ENCODE peak calls at places on chromosomes 1 and 21, in eight cellular contexts. One of them, this sample, is unnamed.

GRCh38 chr1:173682174-173682573 is 12.5 kb upstream of the ANKRD45 start:
- DNase-seq in PC-9: no peak
- DNase-seq in fibroblast of pulmonary artery: no peak
- DNase-seq in HL-60: no peak
- DNase-seq in stomach: no peak
- DNase-seq in CD8-positive, alpha-beta T cell: no peak
- DNase-seq in GM13977: no peak
- DNase-seq in fibroblast of lung: no peak
- DNase-seq in this sample: no peak

GRCh38 chr1:201488817-201489581 is 17.9 kb downstream of the CSRP1 start:
- DNase-seq in fibroblast of pulmonary artery: peak
- DNase-seq in GM13977: no peak
- DNase-seq in stomach: no peak
- DNase-seq in PC-9: peak
- DNase-seq in fibroblast of lung: peak
- DNase-seq in HL-60: no peak
- DNase-seq in CD8-positive, alpha-beta T cell: no peak
- DNase-seq in this sample: no peak

GRCh38 chr1:67532452-67533216 is 102.4 kb upstream of the SERBP1 start:
- DNase-seq in fibroblast of lung: peak
- DNase-seq in fibroblast of pulmonary artery: peak
- DNase-seq in stomach: peak
- DNase-seq in CD8-positive, alpha-beta T cell: no peak
- DNase-seq in PC-9: peak
- DNase-seq in HL-60: peak
- DNase-seq in GM13977: peak
- DNase-seq in this sample: peak

GRCh38 chr1:241596633-241597032 is 43.5 kb downstream of the CHML start:
- DNase-seq in fibroblast of pulmonary artery: no peak
- DNase-seq in GM13977: no peak
- DNase-seq in stomach: no peak
- DNase-seq in CD8-positive, alpha-beta T cell: no peak
- DNase-seq in fibroblast of lung: no peak
- DNase-seq in PC-9: no peak
- DNase-seq in HL-60: no peak
- DNase-seq in this sample: no peak

GRCh38 chr1:55476445-55477015 is 261.4 kb upstream of the USP24 start:
- DNase-seq in PC-9: no peak
- DNase-seq in CD8-positive, alpha-beta T cell: no peak
- DNase-seq in fibroblast of lung: no peak
- DNase-seq in fibroblast of pulmonary artery: no peak
- DNase-seq in stomach: no peak
- DNase-seq in GM13977: no peak
- DNase-seq in HL-60: no peak
- DNase-seq in this sample: no peak

GRCh38 chr1:70353641-70354331 is 736 bp downstream of the ANKRD13C start:
- DNase-seq in PC-9: peak
- DNase-seq in HL-60: no peak
- DNase-seq in fibroblast of pulmonary artery: peak
- DNase-seq in CD8-positive, alpha-beta T cell: peak
- DNase-seq in stomach: no peak
- DNase-seq in GM13977: peak
- DNase-seq in fibroblast of lung: peak
- DNase-seq in this sample: peak

GRCh38 chr1:154987326-154987725 is 4.2 kb downstream of the FLAD1 start:
- DNase-seq in stomach: no peak
- DNase-seq in HL-60: peak
- DNase-seq in fibroblast of pulmonary artery: peak
- DNase-seq in PC-9: peak
- DNase-seq in GM13977: no peak
- DNase-seq in CD8-positive, alpha-beta T cell: no peak
- DNase-seq in fibroblast of lung: no peak
- DNase-seq in this sample: no peak

GRCh38 chr1:113247355-113247754 is 143.0 kb upstream of the MAGI3 start:
- DNase-seq in PC-9: no peak
- DNase-seq in CD8-positive, alpha-beta T cell: no peak
- DNase-seq in HL-60: no peak
- DNase-seq in fibroblast of pulmonary artery: no peak
- DNase-seq in fibroblast of lung: no peak
- DNase-seq in stomach: peak
- DNase-seq in GM13977: no peak
- DNase-seq in this sample: no peak

GRCh38 chr1:106912146-106912545 is 144.3 kb upstream of the PRMT6 start:
- DNase-seq in fibroblast of lung: peak
- DNase-seq in GM13977: no peak
- DNase-seq in HL-60: no peak
- DNase-seq in fibroblast of pulmonary artery: no peak
- DNase-seq in stomach: no peak
- DNase-seq in CD8-positive, alpha-beta T cell: no peak
- DNase-seq in PC-9: no peak
- DNase-seq in this sample: no peak

GRCh38 chr1:212082765-212083406 is 47.3 kb downstream of the DTL start:
- DNase-seq in fibroblast of pulmonary artery: no peak
- DNase-seq in stomach: no peak
- DNase-seq in fibroblast of lung: no peak
- DNase-seq in GM13977: no peak
- DNase-seq in CD8-positive, alpha-beta T cell: no peak
- DNase-seq in HL-60: no peak
- DNase-seq in PC-9: no peak
- DNase-seq in this sample: no peak

GRCh38 chr1:109756848-109757521 is 6.7 kb downstream of the EPS8L3 start:
- DNase-seq in CD8-positive, alpha-beta T cell: no peak
- DNase-seq in fibroblast of pulmonary artery: no peak
- DNase-seq in stomach: no peak
- DNase-seq in PC-9: no peak
- DNase-seq in HL-60: no peak
- DNase-seq in fibroblast of lung: no peak
- DNase-seq in GM13977: no peak
- DNase-seq in this sample: no peak

GRCh38 chr21:27476696-27477095 is 509.8 kb upstream of the ADAMTS5 start:
- DNase-seq in fibroblast of pulmonary artery: peak
- DNase-seq in GM13977: no peak
- DNase-seq in CD8-positive, alpha-beta T cell: no peak
- DNase-seq in stomach: no peak
- DNase-seq in PC-9: no peak
- DNase-seq in HL-60: no peak
- DNase-seq in fibroblast of lung: peak
- DNase-seq in this sample: no peak

GRCh38 chr1:41240806-41241747 is 1.0 kb downstream of the SCMH1 start:
- DNase-seq in HL-60: no peak
- DNase-seq in GM13977: peak
- DNase-seq in fibroblast of lung: peak
- DNase-seq in CD8-positive, alpha-beta T cell: peak
- DNase-seq in stomach: peak
- DNase-seq in PC-9: no peak
- DNase-seq in fibroblast of pulmonary artery: peak
- DNase-seq in this sample: peak

GRCh38 chr1:211196880-211197279 is 62.3 kb upstream of the RCOR3 start:
- DNase-seq in fibroblast of lung: no peak
- DNase-seq in fibroblast of pulmonary artery: no peak
- DNase-seq in stomach: no peak
- DNase-seq in GM13977: no peak
- DNase-seq in CD8-positive, alpha-beta T cell: no peak
- DNase-seq in HL-60: no peak
- DNase-seq in PC-9: no peak
- DNase-seq in this sample: no peak

GRCh38 chr1:16248603-16249534 is 11.9 kb upstream of the CPLANE2 start:
- DNase-seq in stomach: peak
- DNase-seq in HL-60: no peak
- DNase-seq in PC-9: no peak
- DNase-seq in CD8-positive, alpha-beta T cell: no peak
- DNase-seq in fibroblast of lung: peak
- DNase-seq in GM13977: peak
- DNase-seq in fibroblast of pulmonary artery: peak
- DNase-seq in this sample: peak

GRCh38 chr1:92343061-92343460 is 44.2 kb downstream of the RPAP2 start:
- DNase-seq in stomach: no peak
- DNase-seq in fibroblast of lung: no peak
- DNase-seq in fibroblast of pulmonary artery: peak
- DNase-seq in HL-60: no peak
- DNase-seq in PC-9: no peak
- DNase-seq in CD8-positive, alpha-beta T cell: no peak
- DNase-seq in GM13977: no peak
- DNase-seq in this sample: no peak

GRCh38 chr1:209926045-209926444 is 12.0 kb upstream of the SYT14 start:
- DNase-seq in CD8-positive, alpha-beta T cell: no peak
- DNase-seq in GM13977: no peak
- DNase-seq in fibroblast of lung: peak
- DNase-seq in stomach: no peak
- DNase-seq in PC-9: no peak
- DNase-seq in HL-60: no peak
- DNase-seq in fibroblast of pulmonary artery: peak
- DNase-seq in this sample: no peak

GRCh38 chr1:150429805-150430204 is 57.4 kb upstream of the TARS2 start:
- DNase-seq in fibroblast of lung: no peak
- DNase-seq in GM13977: peak
- DNase-seq in fibroblast of pulmonary artery: peak
- DNase-seq in CD8-positive, alpha-beta T cell: no peak
- DNase-seq in PC-9: no peak
- DNase-seq in stomach: no peak
- DNase-seq in HL-60: peak
- DNase-seq in this sample: peak

GRCh38 chr1:225565845-225566244 is 87.1 kb downstream of the ENAH start:
- DNase-seq in fibroblast of pulmonary artery: peak
- DNase-seq in CD8-positive, alpha-beta T cell: no peak
- DNase-seq in HL-60: no peak
- DNase-seq in fibroblast of lung: no peak
- DNase-seq in stomach: no peak
- DNase-seq in PC-9: no peak
- DNase-seq in GM13977: no peak
- DNase-seq in this sample: no peak

GRCh38 chr1:225572422-225572821 is 80.5 kb downstream of the ENAH start:
- DNase-seq in GM13977: no peak
- DNase-seq in PC-9: no peak
- DNase-seq in stomach: no peak
- DNase-seq in fibroblast of pulmonary artery: peak
- DNase-seq in fibroblast of lung: peak
- DNase-seq in CD8-positive, alpha-beta T cell: no peak
- DNase-seq in HL-60: no peak
- DNase-seq in this sample: no peak

GRCh38 chr1:225573216-225573615 is 79.7 kb downstream of the ENAH start:
- DNase-seq in CD8-positive, alpha-beta T cell: no peak
- DNase-seq in GM13977: no peak
- DNase-seq in stomach: no peak
- DNase-seq in PC-9: no peak
- DNase-seq in fibroblast of pulmonary artery: no peak
- DNase-seq in HL-60: no peak
- DNase-seq in fibroblast of lung: peak
- DNase-seq in this sample: no peak

DNA sequence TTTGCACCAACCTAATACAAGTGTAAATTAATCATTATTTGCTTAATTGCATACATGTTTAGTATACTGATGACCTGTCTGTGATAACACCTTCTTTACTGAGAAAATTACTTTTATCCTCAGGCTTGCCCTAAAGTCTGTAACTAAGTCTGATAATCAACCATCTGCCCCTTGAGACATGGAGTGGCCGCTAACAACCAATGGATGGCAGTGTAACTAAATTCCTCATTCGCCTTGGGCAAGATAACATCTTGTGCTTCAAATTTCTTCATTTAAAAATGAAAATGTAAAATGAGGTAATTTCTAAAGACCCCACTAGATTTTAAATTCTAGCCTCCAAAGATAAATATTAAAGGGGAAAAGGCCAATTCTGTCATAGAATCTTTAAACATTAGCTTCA is 85.1 kb downstream of the ENAH start:
- DNase-seq in HL-60: no peak
- DNase-seq in CD8-positive, alpha-beta T cell: no peak
- DNase-seq in fibroblast of lung: peak
- DNase-seq in fibroblast of pulmonary artery: no peak
- DNase-seq in PC-9: no peak
- DNase-seq in stomach: no peak
- DNase-seq in GM13977: no peak
- DNase-seq in this sample: no peak
- TF ChIP-seq CTCF in HL-60: no peak
- TF ChIP-seq CTCF in CD8-positive, alpha-beta T cell: no peak
- TF ChIP-seq CTCF in fibroblast of lung: no peak
- TF ChIP-seq CTCF in fibroblast of pulmonary artery: no peak
- TF ChIP-seq CTCF in PC-9: peak
- TF ChIP-seq CTCF in stomach: no peak
- TF ChIP-seq CTCF in GM13977: peak
- TF ChIP-seq CTCF in this sample: no peak

GRCh38 chr1:156616463-156616862 is 2.8 kb upstream of the HAPLN2 start:
- DNase-seq in PC-9: no peak
- DNase-seq in GM13977: no peak
- DNase-seq in fibroblast of pulmonary artery: peak
- DNase-seq in stomach: no peak
- DNase-seq in HL-60: no peak
- DNase-seq in fibroblast of lung: peak
- DNase-seq in CD8-positive, alpha-beta T cell: no peak
- DNase-seq in this sample: no peak
- TF ChIP-seq CTCF in PC-9: no peak
- TF ChIP-seq CTCF in GM13977: no peak
- TF ChIP-seq CTCF in fibroblast of pulmonary artery: peak
- TF ChIP-seq CTCF in stomach: no peak
- TF ChIP-seq CTCF in HL-60: no peak
- TF ChIP-seq CTCF in fibroblast of lung: peak
- TF ChIP-seq CTCF in CD8-positive, alpha-beta T cell: no peak
- TF ChIP-seq CTCF in this sample: no peak

GRCh38 chr1:10634428-10635384 is 160.0 kb downstream of the PEX14 start:
- DNase-seq in stomach: no peak
- DNase-seq in CD8-positive, alpha-beta T cell: no peak
- DNase-seq in fibroblast of pulmonary artery: no peak
- DNase-seq in GM13977: no peak
- DNase-seq in fibroblast of lung: peak
- DNase-seq in PC-9: no peak
- DNase-seq in HL-60: no peak
- DNase-seq in this sample: no peak
- TF ChIP-seq CTCF in stomach: no peak
- TF ChIP-seq CTCF in CD8-positive, alpha-beta T cell: no peak
- TF ChIP-seq CTCF in fibroblast of pulmonary artery: no peak
- TF ChIP-seq CTCF in GM13977: no peak
- TF ChIP-seq CTCF in fibroblast of lung: no peak
- TF ChIP-seq CTCF in PC-9: no peak
- TF ChIP-seq CTCF in HL-60: no peak
- TF ChIP-seq CTCF in this sample: no peak

GRCh38 chr21:42200906-42201614 is 17.9 kb upstream of the ABCG1 start:
- DNase-seq in HL-60: no peak
- DNase-seq in fibroblast of lung: no peak
- DNase-seq in GM13977: no peak
- DNase-seq in PC-9: no peak
- DNase-seq in CD8-positive, alpha-beta T cell: no peak
- DNase-seq in stomach: no peak
- DNase-seq in fibroblast of pulmonary artery: no peak
- DNase-seq in this sample: no peak

GRCh38 chr21:42207426-42207825 is 11.5 kb upstream of the ABCG1 start:
- DNase-seq in HL-60: no peak
- DNase-seq in GM13977: no peak
- DNase-seq in stomach: peak
- DNase-seq in fibroblast of lung: no peak
- DNase-seq in PC-9: no peak
- DNase-seq in CD8-positive, alpha-beta T cell: no peak
- DNase-seq in fibroblast of pulmonary artery: no peak
- DNase-seq in this sample: no peak

GRCh38 chr21:42202321-42202720 is 16.6 kb upstream of the ABCG1 start:
- DNase-seq in fibroblast of pulmonary artery: peak
- DNase-seq in HL-60: no peak
- DNase-seq in stomach: no peak
- DNase-seq in fibroblast of lung: no peak
- DNase-seq in CD8-positive, alpha-beta T cell: no peak
- DNase-seq in PC-9: no peak
- DNase-seq in GM13977: no peak
- DNase-seq in this sample: no peak

GRCh38 chr21:42201615-42202161 is 17.3 kb upstream of the ABCG1 start:
- DNase-seq in HL-60: no peak
- DNase-seq in fibroblast of lung: no peak
- DNase-seq in PC-9: no peak
- DNase-seq in CD8-positive, alpha-beta T cell: no peak
- DNase-seq in GM13977: no peak
- DNase-seq in stomach: no peak
- DNase-seq in fibroblast of pulmonary artery: no peak
- DNase-seq in this sample: no peak

GRCh38 chr21:42203936-42204335 is 15.0 kb upstream of the ABCG1 start:
- DNase-seq in HL-60: no peak
- DNase-seq in fibroblast of lung: no peak
- DNase-seq in fibroblast of pulmonary artery: no peak
- DNase-seq in PC-9: no peak
- DNase-seq in stomach: no peak
- DNase-seq in GM13977: no peak
- DNase-seq in CD8-positive, alpha-beta T cell: no peak
- DNase-seq in this sample: no peak
- TF ChIP-seq CTCF in HL-60: no peak
- TF ChIP-seq CTCF in fibroblast of lung: no peak
- TF ChIP-seq CTCF in fibroblast of pulmonary artery: no peak
- TF ChIP-seq CTCF in PC-9: no peak
- TF ChIP-seq CTCF in stomach: no peak
- TF ChIP-seq CTCF in GM13977: no peak
- TF ChIP-seq CTCF in CD8-positive, alpha-beta T cell: no peak
- TF ChIP-seq CTCF in this sample: no peak